ENCODE peak calls at places on chromosomes 12 and 14, in eight cellular contexts. T is GM13976, V is fibroblast of mammary gland, E is retinal pigment epithelial cell, D is keratinocyte, C is GM13977, F is hepatocyte, L is RWPE2. R is an unnamed sample.

GRCh38 chr14:99596071-99596627 is 7.9 kb downstream of the CCDC85C start:
- DNase-seq in T (no peak), V (no peak), E (no peak), D (no peak), C (no peak), F (no peak), L (peak; percentile 62), R (no peak)

GRCh38 chr14:56147980-56148901 is 30.0 kb downstream of the PELI2 start:
- DNase-seq in T (no peak), V (no peak), E (no peak), D (no peak), C (no peak), F (no peak), L (no peak), R (no peak)

GRCh38 chr12:116933101-116933500 is 22.4 kb downstream of the FBXW8 start:
- DNase-seq in T (no peak), V (no peak), E (no peak), D (no peak), C (no peak), F (no peak), L (no peak), R (no peak)

GRCh38 chr12:80382254-80382653 is 61.8 kb upstream of the PTPRQ start:
- DNase-seq in T (no peak), V (no peak), E (no peak), D (no peak), C (no peak), F (no peak), L (no peak), R (no peak)

GRCh38 chr12:464484-465267 is 4.9 kb downstream of the B4GALNT3 start:
- DNase-seq in T (no peak), V (no peak), E (no peak), D (no peak), C (no peak), F (no peak), L (no peak), R (no peak)

GRCh38 chr12:96323906-96324305 is 76.3 kb downstream of the CDK17 start:
- DNase-seq in T (no peak), V (no peak), E (peak; percentile 75), D (no peak), C (no peak), F (no peak), L (no peak), R (no peak)

GRCh38 chr14:25003537-25003936 is 46.4 kb downstream of the STXBP6 start:
- DNase-seq in T (no peak), V (peak; percentile 54), E (no peak), D (peak; percentile 53), C (no peak), F (no peak), L (no peak), R (no peak)

GRCh38 chr14:68015356-68016242 is 196.0 kb downstream of the RAD51B start:
- DNase-seq in T (no peak), V (no peak), E (no peak), D (no peak), C (no peak), F (no peak), L (no peak), R (no peak)

GRCh38 chr12:49825971-49826421 is 2.2 kb downstream of the NCKAP5L start:
- DNase-seq in T (no peak), V (peak; percentile 85), E (no peak), D (no peak), C (no peak), F (no peak), L (no peak), R (no peak)

GRCh38 chr12:104957388-104958008 is 592 bp downstream of the SLC41A2 start:
- DNase-seq in T (no peak), V (no peak), E (no peak), D (no peak), C (no peak), F (no peak), L (no peak), R (no peak)

GRCh38 chr12:54479421-54479820 is 6.0 kb upstream of the GTSF1 start:
- DNase-seq in T (no peak), V (peak; percentile 40), E (no peak), D (no peak), C (no peak), F (no peak), L (no peak), R (no peak)

GRCh38 chr14:55430024-55430690 is 10.3 kb downstream of the TBPL2 start:
- DNase-seq in T (peak; percentile 70), V (peak; percentile 87), E (peak; percentile 58), D (peak; percentile 79), C (peak; percentile 71), F (peak; percentile 87), L (peak; percentile 69), R (peak; percentile 68)

GRCh38 chr14:61524211-61524806 is 171.0 kb upstream of the HIF1A start:
- DNase-seq in T (no peak), V (peak; percentile 86), E (peak; percentile 85), D (no peak), C (no peak), F (peak; percentile 53), L (no peak), R (no peak)

GRCh38 chr14:76911473-76911872 is 85.3 kb downstream of the LRRC74A start:
- DNase-seq in T (no peak), V (no peak), E (no peak), D (no peak), C (no peak), F (no peak), L (no peak), R (no peak)

GRCh38 chr14:32724864-32725550 is 213.7 kb upstream of the NPAS3 start:
- DNase-seq in T (no peak), V (peak; percentile 85), E (peak; percentile 84), D (no peak), C (no peak), F (peak; percentile 4), L (no peak), R (no peak)

GRCh38 chr12:63068857-63069442 is 82.1 kb downstream of the AVPR1A start:
- DNase-seq in T (no peak), V (peak; percentile 72), E (peak; percentile 79), D (no peak), C (peak; percentile 7), F (peak; percentile 82), L (no peak), R (peak; percentile 9)

GRCh38 chr12:117158911-117159310 is 31.4 kb downstream of the FBXO21 start:
- DNase-seq in T (no peak), V (no peak), E (no peak), D (no peak), C (no peak), F (peak; percentile 40), L (no peak), R (no peak)

GRCh38 chr12:79454338-79454777 is 236.4 kb downstream of the PAWR start:
- DNase-seq in T (no peak), V (peak; percentile 69), E (peak; percentile 76), D (no peak), C (no peak), F (peak; percentile 45), L (no peak), R (no peak)

GRCh38 chr12:1857821-1858220 is 37.5 kb downstream of the LRTM2 start:
- DNase-seq in T (no peak), V (no peak), E (no peak), D (no peak), C (no peak), F (no peak), L (peak; percentile 29), R (no peak)
- TF ChIP-seq CTCF in T (no peak), V (no peak), E (no peak), D (no peak), C (no peak), F (no peak), L (no peak), R (no peak)

DNA sequence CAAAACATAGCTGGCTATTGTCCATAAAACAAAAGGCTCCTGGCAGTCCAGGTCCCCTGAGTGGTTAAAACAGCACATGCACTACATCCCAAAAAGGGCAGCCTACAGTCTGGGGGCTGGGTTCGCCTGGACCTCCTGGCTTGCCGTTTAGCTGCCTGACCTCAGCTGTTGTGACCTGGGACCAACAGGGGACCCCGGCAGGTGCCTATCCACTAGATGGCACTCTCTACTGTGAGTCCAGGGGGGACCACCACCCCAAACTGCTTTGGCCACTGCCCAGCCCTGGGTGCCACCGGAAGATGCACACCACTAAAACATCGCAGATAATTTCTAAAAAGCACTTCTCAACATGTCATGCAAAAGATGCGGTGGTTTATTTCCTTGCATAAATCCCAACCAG is 2.9 kb upstream of the RTL1 start:
- DNase-seq in T (peak; percentile 31), V (no peak), E (no peak), D (no peak), C (peak; percentile 35), F (no peak), L (no peak), R (peak; percentile 12)
- TF ChIP-seq CTCF in T (no peak), V (peak; percentile 15), E (peak; percentile 32), D (no peak), C (peak; percentile 38), F (peak; percentile 48), L (peak; percentile 50), R (no peak)

GRCh38 chr14:77988096-77988870 is 181.9 kb upstream of the NRXN3 start:
- DNase-seq in T (no peak), V (peak; percentile 67), E (no peak), D (no peak), C (no peak), F (no peak), L (no peak), R (no peak)

GRCh38 chr14:77988966-77989365 is 181.2 kb upstream of the NRXN3 start:
- DNase-seq in T (no peak), V (peak; percentile 95), E (no peak), D (no peak), C (no peak), F (no peak), L (no peak), R (no peak)

GRCh38 chr14:77986808-77987207 is 183.4 kb upstream of the NRXN3 start:
- DNase-seq in T (no peak), V (no peak), E (no peak), D (no peak), C (no peak), F (no peak), L (no peak), R (no peak)

GRCh38 chr14:77989441-77989891 is 180.7 kb upstream of the NRXN3 start:
- DNase-seq in T (no peak), V (no peak), E (no peak), D (no peak), C (no peak), F (no peak), L (no peak), R (no peak)

DNA sequence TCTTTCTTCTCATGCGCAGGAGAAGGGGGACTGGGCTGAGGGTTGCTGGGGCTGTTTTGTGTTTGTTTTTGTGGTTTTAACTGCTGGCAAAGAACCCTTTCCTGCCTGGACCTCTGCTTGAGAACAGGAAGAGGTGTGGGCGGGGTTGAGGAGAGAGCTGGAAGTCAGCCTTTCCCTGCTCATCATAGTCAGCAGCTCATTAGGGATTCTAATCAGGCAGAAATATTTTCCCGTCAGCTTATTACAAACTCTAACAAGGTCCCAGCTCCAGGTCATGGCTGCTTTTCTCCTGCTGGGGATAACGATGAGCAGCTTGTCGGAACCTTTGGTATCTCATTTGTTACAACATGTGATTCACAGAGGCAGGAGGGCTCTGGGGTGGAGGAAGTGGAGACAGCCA is 184.9 kb upstream of the NRXN3 start:
- DNase-seq in T (no peak), V (peak; percentile 64), E (no peak), D (no peak), C (no peak), F (no peak), L (no peak), R (no peak)
- TF ChIP-seq CTCF in T (no peak), V (no peak), E (no peak), D (no peak), C (no peak), F (no peak), L (no peak), R (no peak)

GRCh38 chr12:2739832-2740641 is 54.7 kb upstream of the FKBP4 start:
- DNase-seq in T (no peak), V (peak; percentile 60), E (no peak), D (no peak), C (no peak), F (peak; percentile 19), L (no peak), R (no peak)
- TF ChIP-seq CTCF in T (no peak), V (peak; percentile 59), E (peak; percentile 66), D (peak; percentile 49), C (peak; percentile 31), F (peak; percentile 75), L (peak; percentile 72), R (no peak)

R was measured in GM20000.